ENCODE peak calls at places on chromosomes 16 and 17, in five cellular contexts. One of them, this sample, is unnamed.

GRCh38 chr17:28745777-28746473 is 2.1 kb downstream of the TRAF4 start:
- DNase-seq in aorta: peak; percentile 46
- DNase-seq in adrenal gland: peak; percentile 75
- DNase-seq in breast epithelium: peak; percentile 92
- DNase-seq in left ventricle myocardium inferior: no peak
- DNase-seq in this sample: peak; percentile 93

GRCh38 chr16:88810868-88811599 is 694 bp downstream of the APRT start:
- DNase-seq in aorta: peak; percentile 88
- DNase-seq in adrenal gland: peak; percentile 89
- DNase-seq in breast epithelium: peak; percentile 77
- DNase-seq in left ventricle myocardium inferior: peak; percentile 79
- DNase-seq in this sample: peak; percentile 95

GRCh38 chr17:17022011-17022800 is 20.1 kb upstream of the MPRIP start:
- DNase-seq in aorta: no peak
- DNase-seq in adrenal gland: no peak
- DNase-seq in breast epithelium: no peak
- DNase-seq in left ventricle myocardium inferior: peak; percentile 10
- DNase-seq in this sample: peak; percentile 71

GRCh38 chr17:64400644-64401043 is 10.0 kb upstream of the PECAM1 start:
- DNase-seq in aorta: no peak
- DNase-seq in adrenal gland: no peak
- DNase-seq in breast epithelium: no peak
- DNase-seq in left ventricle myocardium inferior: no peak
- DNase-seq in this sample: no peak

GRCh38 chr16:11303405-11304138 is 22.4 kb upstream of the PRM1 start:
- DNase-seq in aorta: no peak
- DNase-seq in adrenal gland: no peak
- DNase-seq in breast epithelium: peak; percentile 65
- DNase-seq in left ventricle myocardium inferior: no peak
- DNase-seq in this sample: no peak

GRCh38 chr16:20904507-20905079 is 4.0 kb downstream of the LYRM1 start:
- DNase-seq in aorta: no peak
- DNase-seq in adrenal gland: no peak
- DNase-seq in breast epithelium: no peak
- DNase-seq in left ventricle myocardium inferior: no peak
- DNase-seq in this sample: no peak

GRCh38 chr17:4833941-4834501 is 881 bp downstream of the MINK1 start:
- DNase-seq in aorta: peak; percentile 64
- DNase-seq in adrenal gland: peak; percentile 57
- DNase-seq in breast epithelium: no peak
- DNase-seq in left ventricle myocardium inferior: no peak
- DNase-seq in this sample: peak; percentile 71

GRCh38 chr16:31010539-31010938 is at the start of gene STX1B:
- DNase-seq in aorta: no peak
- DNase-seq in adrenal gland: no peak
- DNase-seq in breast epithelium: no peak
- DNase-seq in left ventricle myocardium inferior: no peak
- DNase-seq in this sample: no peak

GRCh38 chr17:61015966-61016365 is 338.3 kb downstream of the BCAS3 start:
- DNase-seq in aorta: no peak
- DNase-seq in adrenal gland: no peak
- DNase-seq in breast epithelium: no peak
- DNase-seq in left ventricle myocardium inferior: no peak
- DNase-seq in this sample: no peak

GRCh38 chr17:73683788-73684582 is 39.7 kb upstream of the SDK2 start:
- DNase-seq in aorta: no peak
- DNase-seq in adrenal gland: no peak
- DNase-seq in breast epithelium: no peak
- DNase-seq in left ventricle myocardium inferior: no peak
- DNase-seq in this sample: no peak

GRCh38 chr16:20995711-20996110 is 95.1 kb downstream of the LYRM1 start:
- DNase-seq in aorta: no peak
- DNase-seq in adrenal gland: no peak
- DNase-seq in breast epithelium: no peak
- DNase-seq in left ventricle myocardium inferior: no peak
- DNase-seq in this sample: no peak

GRCh38 chr16:74261068-74261467 is 35.5 kb upstream of the PSMD7 start:
- DNase-seq in aorta: peak; percentile 56
- DNase-seq in adrenal gland: no peak
- DNase-seq in breast epithelium: no peak
- DNase-seq in left ventricle myocardium inferior: no peak
- DNase-seq in this sample: no peak

GRCh38 chr17:7656958-7657715 is 6.4 kb downstream of the ATP1B2 start:
- DNase-seq in aorta: peak; percentile 60
- DNase-seq in adrenal gland: peak; percentile 90
- DNase-seq in breast epithelium: no peak
- DNase-seq in left ventricle myocardium inferior: peak; percentile 73
- DNase-seq in this sample: peak; percentile 85

GRCh38 chr16:46973457-46974324 is at the start of gene DNAJA2:
- DNase-seq in aorta: peak; percentile 95
- DNase-seq in adrenal gland: peak; percentile 96
- DNase-seq in breast epithelium: peak; percentile 93
- DNase-seq in left ventricle myocardium inferior: peak; percentile 93
- DNase-seq in this sample: peak; percentile 97

GRCh38 chr17:80010283-80010858 is 25.3 kb downstream of the TBC1D16 start:
- DNase-seq in aorta: peak; percentile 42
- DNase-seq in adrenal gland: no peak
- DNase-seq in breast epithelium: no peak
- DNase-seq in left ventricle myocardium inferior: no peak
- DNase-seq in this sample: peak; percentile 53

GRCh38 chr16:23801387-23801786 is 34.4 kb upstream of the PRKCB start:
- DNase-seq in aorta: peak; percentile 83
- DNase-seq in adrenal gland: peak; percentile 86
- DNase-seq in breast epithelium: peak; percentile 57
- DNase-seq in left ventricle myocardium inferior: peak; percentile 64
- DNase-seq in this sample: peak; percentile 75

GRCh38 chr17:58539703-58540102 is 25.3 kb upstream of the MTMR4 start:
- DNase-seq in aorta: no peak
- DNase-seq in adrenal gland: no peak
- DNase-seq in breast epithelium: no peak
- DNase-seq in left ventricle myocardium inferior: no peak
- DNase-seq in this sample: no peak

GRCh38 chr17:7014995-7015586 is 2.7 kb downstream of the RNASEK start:
- DNase-seq in aorta: no peak
- DNase-seq in adrenal gland: no peak
- DNase-seq in breast epithelium: no peak
- DNase-seq in left ventricle myocardium inferior: no peak
- DNase-seq in this sample: no peak

GRCh38 chr16:29645699-29646187 is 17.3 kb upstream of the SPN start:
- DNase-seq in aorta: peak; percentile 25
- DNase-seq in adrenal gland: no peak
- DNase-seq in breast epithelium: no peak
- DNase-seq in left ventricle myocardium inferior: no peak
- DNase-seq in this sample: no peak

GRCh38 chr17:39114744-39115534 is 36.5 kb downstream of the PLXDC1 start:
- DNase-seq in aorta: no peak
- DNase-seq in adrenal gland: no peak
- DNase-seq in breast epithelium: no peak
- DNase-seq in left ventricle myocardium inferior: no peak
- DNase-seq in this sample: no peak

GRCh38 chr16:84532299-84532724 is 27.9 kb upstream of the MEAK7 start:
- DNase-seq in aorta: peak; percentile 85
- DNase-seq in adrenal gland: peak; percentile 91
- DNase-seq in breast epithelium: peak; percentile 60
- DNase-seq in left ventricle myocardium inferior: peak; percentile 61
- DNase-seq in this sample: peak; percentile 92

GRCh38 chr17:63528183-63528582 is 5.0 kb downstream of the KCNH6 start:
- DNase-seq in aorta: no peak
- DNase-seq in adrenal gland: no peak
- DNase-seq in breast epithelium: no peak
- DNase-seq in left ventricle myocardium inferior: no peak
- DNase-seq in this sample: no peak

GRCh38 chr16:19835989-19836421 is 48.6 kb downstream of the GPRC5B start:
- DNase-seq in aorta: no peak
- DNase-seq in adrenal gland: no peak
- DNase-seq in breast epithelium: no peak
- DNase-seq in left ventricle myocardium inferior: no peak
- DNase-seq in this sample: no peak

GRCh38 chr17:72580321-72581127 is 459.7 kb downstream of the SOX9 start:
- DNase-seq in aorta: no peak
- DNase-seq in adrenal gland: no peak
- DNase-seq in breast epithelium: peak; percentile 66
- DNase-seq in left ventricle myocardium inferior: no peak
- DNase-seq in this sample: no peak

GRCh38 chr17:31560836-31561235 is 169.4 kb downstream of the RAB11FIP4 start:
- DNase-seq in aorta: peak; percentile 49
- DNase-seq in adrenal gland: no peak
- DNase-seq in breast epithelium: no peak
- DNase-seq in left ventricle myocardium inferior: no peak
- DNase-seq in this sample: no peak

GRCh38 chr16:85376292-85377095 is 236.6 kb upstream of the GSE1 start:
- DNase-seq in aorta: peak; percentile 77
- DNase-seq in adrenal gland: peak; percentile 83
- DNase-seq in breast epithelium: no peak
- DNase-seq in left ventricle myocardium inferior: peak; percentile 69
- DNase-seq in this sample: no peak

GRCh38 chr16:86387461-86388440 is 122.6 kb upstream of the FOXF1 start:
- DNase-seq in aorta: no peak
- DNase-seq in adrenal gland: no peak
- DNase-seq in breast epithelium: no peak
- DNase-seq in left ventricle myocardium inferior: no peak
- DNase-seq in this sample: no peak

GRCh38 chr17:37848690-37849616 is 75.3 kb upstream of the TBC1D3K start:
- DNase-seq in aorta: no peak
- DNase-seq in adrenal gland: peak; percentile 57
- DNase-seq in breast epithelium: no peak
- DNase-seq in left ventricle myocardium inferior: no peak
- DNase-seq in this sample: no peak

GRCh38 chr16:85462405-85463227 is 150.5 kb upstream of the GSE1 start:
- DNase-seq in aorta: no peak
- DNase-seq in adrenal gland: no peak
- DNase-seq in breast epithelium: no peak
- DNase-seq in left ventricle myocardium inferior: peak; percentile 53
- DNase-seq in this sample: no peak

DNA sequence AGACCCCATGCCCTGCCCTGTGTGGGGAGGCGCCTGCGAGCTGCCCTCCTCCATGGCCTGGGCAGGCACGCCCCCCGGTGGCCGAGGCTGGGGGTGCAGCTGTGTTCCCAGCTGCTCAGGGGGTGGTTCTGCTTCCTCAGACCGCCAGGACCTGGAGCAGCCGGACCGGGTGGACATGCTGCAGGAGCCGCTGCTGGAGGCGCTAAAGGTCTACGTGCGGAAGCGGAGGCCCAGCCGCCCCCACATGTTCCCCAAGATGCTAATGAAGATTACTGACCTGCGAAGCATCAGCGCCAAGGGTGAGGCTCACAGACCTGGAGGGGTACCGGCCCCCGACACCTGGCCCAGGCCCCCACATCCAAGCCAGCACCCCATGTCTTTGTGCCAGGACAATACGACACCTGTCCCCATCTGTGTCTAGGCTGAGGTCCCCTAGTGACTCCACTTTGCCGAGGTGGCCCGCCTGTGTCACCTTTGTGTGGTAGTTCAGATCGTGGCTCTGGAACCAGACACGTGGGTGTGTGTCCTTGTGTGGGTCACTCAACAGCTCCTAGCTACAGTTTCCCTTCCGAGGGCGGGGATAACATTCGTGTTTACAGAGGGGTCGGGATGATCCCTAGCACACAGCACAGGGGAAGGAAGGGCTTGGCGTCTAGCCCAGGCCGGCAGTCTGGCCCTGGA is 9.3 kb downstream of the GJD3 start:
- DNase-seq in aorta: peak; percentile 81
- DNase-seq in adrenal gland: peak; percentile 92
- DNase-seq in breast epithelium: peak; percentile 79
- DNase-seq in left ventricle myocardium inferior: peak; percentile 79
- DNase-seq in this sample: peak; percentile 90
- H3K36me3 ChIP-seq in aorta: peaks cover 3% of the 10 kb centered on the region
- H3K36me3 ChIP-seq in adrenal gland: no peaks in the 10 kb centered on the region
- H3K36me3 ChIP-seq in breast epithelium: no peaks in the 10 kb centered on the region
- H3K36me3 ChIP-seq in left ventricle myocardium inferior: peaks cover 55% of the 10 kb centered on the region
- H3K36me3 ChIP-seq in this sample: peaks cover 27% of the 10 kb centered on the region

GRCh38 chr16:54942353-54942943 is 11.8 kb downstream of the IRX5 start:
- DNase-seq in aorta: no peak
- DNase-seq in adrenal gland: no peak
- DNase-seq in breast epithelium: no peak
- DNase-seq in left ventricle myocardium inferior: no peak
- DNase-seq in this sample: no peak
- H3K27ac ChIP-seq in aorta: no peak overlapping the region
- H3K27ac ChIP-seq in adrenal gland: no peak overlapping the region
- H3K27ac ChIP-seq in breast epithelium: no peak overlapping the region
- H3K27ac ChIP-seq in left ventricle myocardium inferior: no peak overlapping the region
- H3K27ac ChIP-seq in this sample: no peak overlapping the region

DNA sequence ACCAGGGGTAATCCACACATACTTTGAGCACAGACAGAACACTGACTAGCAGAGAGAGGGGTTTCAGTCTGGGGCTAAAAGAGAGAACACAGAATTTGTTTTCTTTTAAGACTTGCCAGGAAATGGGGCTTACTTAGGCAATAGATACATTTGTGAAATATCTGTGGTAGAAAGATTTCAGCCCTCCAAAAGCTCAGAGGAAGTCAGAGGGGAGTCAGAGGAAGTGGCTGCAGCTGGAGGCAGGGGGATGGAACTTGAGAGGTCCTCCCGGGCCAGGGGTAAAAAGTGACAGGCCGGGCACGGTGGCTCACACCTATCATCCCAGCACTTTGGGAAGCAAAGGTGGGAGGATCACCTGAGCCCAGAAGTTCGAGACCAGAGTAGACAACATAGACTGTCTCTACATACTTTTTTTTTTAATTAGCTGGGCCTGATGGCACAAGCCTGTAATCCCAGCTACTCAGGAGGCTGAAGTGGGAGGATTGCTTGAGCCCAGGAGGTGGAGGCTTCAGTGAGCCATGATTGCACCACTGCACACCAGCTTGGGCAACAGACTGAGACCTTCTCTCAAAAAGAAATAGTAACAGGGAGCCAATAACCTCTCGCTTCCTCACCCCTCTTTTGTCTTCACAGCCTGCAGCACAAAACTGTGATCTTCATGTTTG is 49.9 kb downstream of the NLRC5 start:
- DNase-seq in aorta: no peak
- DNase-seq in adrenal gland: no peak
- DNase-seq in breast epithelium: no peak
- DNase-seq in left ventricle myocardium inferior: no peak
- DNase-seq in this sample: no peak
- H3K4me3 ChIP-seq in aorta: no peak overlapping the region
- H3K4me3 ChIP-seq in adrenal gland: no peak overlapping the region
- H3K4me3 ChIP-seq in breast epithelium: no peak overlapping the region
- H3K4me3 ChIP-seq in left ventricle myocardium inferior: no peak overlapping the region
- H3K4me3 ChIP-seq in this sample: no peak overlapping the region

DNA sequence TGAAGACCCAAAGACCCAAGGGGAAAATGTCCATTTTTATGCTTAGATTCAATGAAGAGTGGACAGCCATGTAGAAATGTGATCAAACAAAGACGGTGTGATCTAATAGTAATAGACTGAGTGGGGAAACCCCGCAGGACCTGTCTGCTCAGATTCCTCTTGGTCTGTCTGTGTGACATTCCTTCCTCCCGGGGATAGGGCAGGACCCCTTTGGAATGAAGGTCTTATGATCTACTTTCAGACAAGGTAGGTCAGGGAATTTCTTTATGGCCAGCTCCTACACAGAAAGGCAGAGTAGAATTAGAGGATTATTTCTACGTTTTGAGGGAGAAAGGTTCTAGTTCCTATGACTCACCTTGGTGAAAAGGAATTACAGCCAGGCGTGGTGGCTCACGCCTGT is 267.6 kb downstream of the STX8 start:
- DNase-seq in aorta: no peak
- DNase-seq in adrenal gland: no peak
- DNase-seq in breast epithelium: no peak
- DNase-seq in left ventricle myocardium inferior: no peak
- DNase-seq in this sample: no peak
- H3K36me3 ChIP-seq in aorta: no peaks in the 10 kb centered on the region
- H3K36me3 ChIP-seq in adrenal gland: no peaks in the 10 kb centered on the region
- H3K36me3 ChIP-seq in breast epithelium: no peaks in the 10 kb centered on the region
- H3K36me3 ChIP-seq in left ventricle myocardium inferior: no peaks in the 10 kb centered on the region
- H3K36me3 ChIP-seq in this sample: no peaks in the 10 kb centered on the region

GRCh38 chr16:12542818-12543699 is 260.6 kb downstream of the CPPED1 start:
- DNase-seq in aorta: no peak
- DNase-seq in adrenal gland: no peak
- DNase-seq in breast epithelium: no peak
- DNase-seq in left ventricle myocardium inferior: no peak
- DNase-seq in this sample: no peak
- H3K27ac ChIP-seq in aorta: no peak overlapping the region
- H3K27ac ChIP-seq in adrenal gland: no peak overlapping the region
- H3K27ac ChIP-seq in breast epithelium: no peak overlapping the region
- H3K27ac ChIP-seq in left ventricle myocardium inferior: no peak overlapping the region
- H3K27ac ChIP-seq in this sample: no peak overlapping the region